ENCODE peak calls at places on chromosomes 12 and 14, in five cellular contexts. E is upper lobe of left lung, X is psoas muscle, V is right lobe of liver, C is Peyer's patch. P is an unnamed sample.

GRCh38 chr14:61514927-61515326 is 180.4 kb upstream of the HIF1A start:
- DNase-seq in V (no peak), C (no peak), E (no peak), X (no peak), P (no peak)

GRCh38 chr12:62971769-62972525 is 37.0 kb upstream of the PPM1H start:
- DNase-seq in E (no peak), X (no peak), C (no peak), V (no peak), P (peak; percentile 29)

GRCh38 chr12:68733661-68734071 is 12.3 kb upstream of the SLC35E3 start:
- DNase-seq in E (no peak), C (no peak), X (no peak), V (no peak), P (no peak)

GRCh38 chr14:100076133-100076532 is 10.9 kb downstream of the EVL start:
- DNase-seq in E (peak; percentile 60), X (peak; percentile 32), C (no peak), V (no peak), P (no peak)

GRCh38 chr12:116955382-116956021 is 44.8 kb downstream of the FBXW8 start:
- DNase-seq in E (peak; percentile 92), C (no peak), V (no peak), X (no peak), P (peak; percentile 87)

GRCh38 chr14:94135476-94135875 is 6.1 kb upstream of the IFI27L2 start:
- DNase-seq in C (no peak), V (no peak), X (no peak), E (no peak), P (no peak)

GRCh38 chr14:63045234-63045611 is at the start of gene KCNH5:
- DNase-seq in V (no peak), C (peak; percentile 40), E (no peak), X (peak; percentile 17), P (no peak)

GRCh38 chr14:79248771-79249170 is 962.5 kb downstream of the DIO2 start:
- DNase-seq in X (no peak), C (no peak), E (no peak), V (no peak), P (no peak)

GRCh38 chr14:101965145-101965531 is 765 bp downstream of the DYNC1H1 start:
- DNase-seq in C (peak; percentile 84), X (peak; percentile 68), V (peak; percentile 76), E (peak; percentile 76), P (peak; percentile 83)

GRCh38 chr12:24500466-24501232 is 448.3 kb downstream of the BCAT1 start:
- DNase-seq in V (no peak), C (no peak), E (no peak), X (no peak), P (no peak)

GRCh38 chr12:117026921-117027250 is 72.3 kb downstream of the TESC start:
- DNase-seq in E (no peak), C (no peak), V (no peak), X (no peak), P (no peak)

GRCh38 chr12:12557733-12558132 is 4.9 kb downstream of the DUSP16 start:
- DNase-seq in V (no peak), X (no peak), E (no peak), C (no peak), P (no peak)

GRCh38 chr12:38880288-38880687 is 25.1 kb downstream of the CPNE8 start:
- DNase-seq in E (no peak), C (no peak), X (no peak), V (peak; percentile 57), P (no peak)

GRCh38 chr12:114361545-114361944 is 44.4 kb downstream of the TBX5 start:
- DNase-seq in V (no peak), E (no peak), C (no peak), X (no peak), P (no peak)

GRCh38 chr12:4786795-4787194 is 66.6 kb downstream of the GALNT8 start:
- DNase-seq in E (no peak), C (no peak), V (no peak), X (no peak), P (no peak)

GRCh38 chr12:3119192-3119744 is 42.1 kb downstream of the TSPAN9 start:
- DNase-seq in E (no peak), V (no peak), C (no peak), X (no peak), P (no peak)

GRCh38 chr12:42969357-42969756 is 379.8 kb upstream of the PRICKLE1 start:
- DNase-seq in X (no peak), C (no peak), E (no peak), V (no peak), P (no peak)

GRCh38 chr14:102085503-102085902 is 1.3 kb downstream of the HSP90AA1 start:
- DNase-seq in C (no peak), V (no peak), E (no peak), X (no peak), P (peak; percentile 55)

GRCh38 chr14:20294636-20295035 is 11.1 kb downstream of the TTC5 start:
- DNase-seq in E (no peak), X (no peak), V (no peak), C (no peak), P (no peak)

GRCh38 chr14:50999726-51000125 is 55.4 kb upstream of the PYGL start:
- DNase-seq in X (no peak), C (no peak), E (no peak), V (no peak), P (no peak)

GRCh38 chr12:14841761-14842160 is 1.6 kb downstream of the ART4 start:
- DNase-seq in C (no peak), V (peak; percentile 87), X (peak; percentile 39), E (peak; percentile 48), P (no peak)

GRCh38 chr14:72880820-72881219 is 13.1 kb downstream of the DPF3 start:
- DNase-seq in C (no peak), X (no peak), E (no peak), V (no peak), P (no peak)

GRCh38 chr12:10068634-10069033 is 30.2 kb downstream of the CLEC1A start:
- DNase-seq in X (no peak), V (no peak), C (no peak), E (no peak), P (no peak)

GRCh38 chr14:90613997-90614396 is 202.2 kb downstream of the TTC7B start:
- DNase-seq in V (no peak), E (no peak), X (no peak), C (no peak), P (no peak)

GRCh38 chr12:65300679-65301349 is 22.3 kb downstream of the MSRB3 start:
- DNase-seq in V (no peak), C (no peak), E (no peak), X (no peak), P (peak; percentile 29)

GRCh38 chr12:6952121-6952859 is 1.1 kb downstream of the PTPN6 start:
- DNase-seq in E (no peak), X (no peak), V (no peak), C (peak; percentile 48), P (no peak)

GRCh38 chr12:4918950-4919660 is 9.4 kb downstream of the KCNA1 start:
- DNase-seq in C (no peak), V (no peak), X (no peak), E (no peak), P (no peak)

GRCh38 chr14:23481362-23481970 is 12.0 kb downstream of the NGDN start:
- DNase-seq in E (no peak), V (no peak), X (no peak), C (no peak), P (no peak)
- H3K4me1 ChIP-seq in E (no peaks in the 10 kb centered on the region), V (no peaks in the 10 kb centered on the region), X (no peaks in the 10 kb centered on the region), C (no peaks in the 10 kb centered on the region), P (no peaks in the 10 kb centered on the region)

GRCh38 chr12:47509398-47509851 is 196.4 kb downstream of the RPAP3 start:
- DNase-seq in X (no peak), C (no peak), E (peak; percentile 42), V (no peak), P (no peak)
- H3K27ac ChIP-seq in X (no peak overlapping the region), C (no peak overlapping the region), E (peak overlapping the region; percentile 27), V (no peak overlapping the region), P (no peak overlapping the region)

DNA sequence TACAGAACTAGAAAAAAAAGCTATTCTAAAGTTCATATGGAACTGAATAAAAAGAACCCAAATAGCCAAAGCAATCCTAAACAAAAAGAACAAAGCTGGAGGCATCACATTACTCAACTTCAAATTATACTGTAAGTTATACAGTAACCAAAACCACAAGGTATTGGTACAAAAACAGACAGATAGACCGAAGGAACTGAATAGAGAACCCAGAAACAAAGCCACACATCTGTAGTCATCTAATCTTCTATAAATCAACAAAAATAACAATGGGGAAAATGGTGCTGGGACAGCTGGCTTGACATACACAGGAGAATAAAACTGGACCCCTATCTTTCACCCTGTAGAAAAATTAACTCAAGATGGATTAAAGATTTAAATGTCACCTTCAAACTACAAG is 38.1 kb upstream of the CMKLR1 start:
- DNase-seq in C (no peak), E (no peak), V (no peak), X (no peak), P (no peak)
- H3K9me3 ChIP-seq in C (no peaks in the 10 kb centered on the region), E (peaks cover 25% of the 10 kb centered on the region), V (no peaks in the 10 kb centered on the region), X (peaks cover 18% of the 10 kb centered on the region), P (no peaks in the 10 kb centered on the region)

GRCh38 chr12:25811656-25812126 is 146.8 kb upstream of the RASSF8 start:
- DNase-seq in E (no peak), C (no peak), X (no peak), V (no peak), P (no peak)
- H3K4me1 ChIP-seq in E (no peaks in the 10 kb centered on the region), C (no peaks in the 10 kb centered on the region), X (no peaks in the 10 kb centered on the region), V (no peaks in the 10 kb centered on the region), P (no peaks in the 10 kb centered on the region)

P was measured in small intestine.